ENCODE peak calls at places on chromosomes 13 and 19, in four cellular contexts. I is HepG2, H is GM12878, M is H1. B is an unnamed sample. For H3K36me3, the result is how much of the 10 kb centered on the place peaks cover.

GRCh38 chr13:71290963-71291937 is 575.8 kb downstream of the DACH1 start:
- DNase-seq in I (peak), H (peak), M (no peak), B (no peak)

GRCh38 chr19:45254044-45254531 is 3.0 kb downstream of the MARK4 start:
- DNase-seq in I (no peak), H (no peak), M (no peak), B (no peak)

GRCh38 chr13:24842533-24843278 is 78.7 kb downstream of the RNF17 start:
- DNase-seq in I (no peak), H (no peak), M (no peak), B (no peak)

GRCh38 chr13:111852701-111853100 is 214.2 kb upstream of the SOX1 start:
- DNase-seq in I (no peak), H (no peak), M (peak), B (no peak)

GRCh38 chr13:30743319-30744055 is 8.1 kb downstream of the ALOX5AP start:
- DNase-seq in I (peak), H (no peak), M (no peak), B (no peak)

GRCh38 chr13:110044521-110045200 is 258.3 kb upstream of the IRS2 start:
- DNase-seq in I (no peak), H (no peak), M (no peak), B (peak)

GRCh38 chr13:40120781-40121180 is 465.3 kb downstream of the COG6 start:
- DNase-seq in I (no peak), H (no peak), M (no peak), B (no peak)

GRCh38 chr13:59603646-59604045 is 560.1 kb downstream of the DIAPH3 start:
- DNase-seq in I (no peak), H (no peak), M (no peak), B (no peak)

GRCh38 chr19:12668937-12669271 is 2.3 kb downstream of the WDR83 start:
- DNase-seq in I (peak), H (no peak), M (peak), B (no peak)

GRCh38 chr13:50119593-50119992 is 104.3 kb downstream of the KCNRG start:
- DNase-seq in I (no peak), H (no peak), M (no peak), B (no peak)

GRCh38 chr13:51636349-51636890 is 52.2 kb downstream of the WDFY2 start:
- DNase-seq in I (peak), H (no peak), M (no peak), B (no peak)

GRCh38 chr19:17703823-17704463 is 15.3 kb upstream of the MAP1S start:
- DNase-seq in I (peak), H (no peak), M (peak), B (no peak)

GRCh38 chr19:16824658-16825311 is 4.4 kb upstream of the SIN3B start:
- DNase-seq in I (no peak), H (no peak), M (no peak), B (no peak)

GRCh38 chr19:47210689-47211316 is 20.2 kb downstream of the BBC3 start:
- DNase-seq in I (peak), H (no peak), M (peak), B (no peak)

GRCh38 chr13:47112900-47113299 is 216.0 kb upstream of the HTR2A start:
- DNase-seq in I (no peak), H (no peak), M (no peak), B (no peak)

GRCh38 chr19:54674021-54674617 is 11.3 kb downstream of the LILRB4 start:
- DNase-seq in I (peak), H (no peak), M (no peak), B (no peak)

GRCh38 chr19:58429745-58430144 is 10.2 kb downstream of the ZNF132 start:
- DNase-seq in I (no peak), H (no peak), M (no peak), B (no peak)

DNA sequence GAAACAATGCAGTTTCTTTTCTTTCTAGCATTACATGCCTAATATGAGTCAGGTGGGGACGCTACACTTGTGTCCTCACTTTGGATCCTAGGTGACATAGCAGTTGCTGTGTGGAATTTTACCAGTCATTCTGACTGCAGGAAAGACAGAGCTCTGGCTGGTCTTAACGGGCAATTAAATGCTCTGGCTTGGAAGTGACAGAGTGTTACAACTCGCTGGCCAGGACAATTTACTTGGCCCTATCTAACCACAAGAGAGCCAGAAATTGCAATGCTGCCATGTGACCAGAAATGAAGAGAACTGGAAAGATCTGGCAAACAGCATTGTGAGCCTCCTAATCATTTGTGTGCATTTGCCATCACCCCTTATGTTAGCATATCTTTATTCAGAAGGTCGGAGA is 351.1 kb downstream of the DCT start:
- DNase-seq in I (no peak), H (no peak), M (no peak), B (no peak)
- TF ChIP-seq SUZ12 in I (no peak), H (no peak), M (no peak), B (no peak)

GRCh38 chr13:79194272-79194671 is 211.8 kb downstream of the RBM26 start:
- DNase-seq in I (no peak), H (peak), M (no peak), B (no peak)
- H3K4me3 ChIP-seq in I (no peak), H (peak), M (no peak), B (no peak)

GRCh38 chr19:2121416-2122051 is 24.8 kb downstream of the IZUMO4 start:
- DNase-seq in I (no peak), H (no peak), M (no peak), B (no peak)
- H3K36me3 ChIP-seq in I (under half), H (half or more), M (half or more), B (half or more)

GRCh38 chr13:73880365-73880764 is 253.8 kb downstream of the KLF12 start:
- DNase-seq in I (no peak), H (no peak), M (no peak), B (no peak)
- TF ChIP-seq SUZ12 in I (no peak), H (no peak), M (no peak), B (no peak)

GRCh38 chr19:5360003-5360820 is 19.6 kb upstream of the PTPRS start:
- DNase-seq in I (no peak), H (no peak), M (no peak), B (no peak)

GRCh38 chr19:5357584-5357983 is 17.0 kb upstream of the PTPRS start:
- DNase-seq in I (no peak), H (no peak), M (no peak), B (no peak)

GRCh38 chr19:5358173-5358800 is 17.7 kb upstream of the PTPRS start:
- DNase-seq in I (peak), H (no peak), M (no peak), B (no peak)

GRCh38 chr19:5364674-5365073 is 24.1 kb upstream of the PTPRS start:
- DNase-seq in I (no peak), H (no peak), M (peak), B (no peak)

DNA sequence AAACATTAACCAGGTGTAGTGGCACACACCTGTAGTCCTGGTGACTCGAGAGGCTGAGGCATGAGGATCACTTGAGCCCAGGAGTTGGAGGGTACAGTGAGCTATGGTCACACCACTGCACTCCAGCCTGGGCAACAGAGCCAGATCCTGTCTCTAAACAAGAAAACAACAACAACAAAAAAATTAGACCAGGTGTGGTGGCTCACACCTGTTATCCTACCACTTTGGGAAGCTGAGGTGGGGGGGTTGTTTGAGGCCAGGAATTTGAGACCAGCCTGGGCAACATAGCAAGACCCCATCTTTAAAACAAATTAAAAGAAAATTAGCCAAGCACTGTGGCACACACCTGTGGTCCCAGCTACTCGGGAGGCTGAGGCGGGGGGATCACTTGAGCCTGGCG is 20.8 kb upstream of the PTPRS start:
- DNase-seq in I (no peak), H (no peak), M (no peak), B (no peak)
- H3K4me3 ChIP-seq in I (no peak), H (no peak), M (no peak), B (no peak)

GRCh38 chr19:40323705-40324104 is 24.5 kb downstream of the C19orf47 start:
- DNase-seq in I (no peak), H (no peak), M (no peak), B (no peak)
- H3K36me3 ChIP-seq in I (under half), H (under half), M (under half), B (half or more)

GRCh38 chr19:6945733-6946132 is 58.4 kb downstream of the ADGRE1 start:
- DNase-seq in I (no peak), H (no peak), M (no peak), B (no peak)

GRCh38 chr19:6948884-6949283 is 61.5 kb downstream of the ADGRE1 start:
- DNase-seq in I (no peak), H (no peak), M (no peak), B (no peak)

GRCh38 chr19:6952956-6953355 is 65.6 kb downstream of the ADGRE1 start:
- DNase-seq in I (no peak), H (no peak), M (no peak), B (no peak)

DNA sequence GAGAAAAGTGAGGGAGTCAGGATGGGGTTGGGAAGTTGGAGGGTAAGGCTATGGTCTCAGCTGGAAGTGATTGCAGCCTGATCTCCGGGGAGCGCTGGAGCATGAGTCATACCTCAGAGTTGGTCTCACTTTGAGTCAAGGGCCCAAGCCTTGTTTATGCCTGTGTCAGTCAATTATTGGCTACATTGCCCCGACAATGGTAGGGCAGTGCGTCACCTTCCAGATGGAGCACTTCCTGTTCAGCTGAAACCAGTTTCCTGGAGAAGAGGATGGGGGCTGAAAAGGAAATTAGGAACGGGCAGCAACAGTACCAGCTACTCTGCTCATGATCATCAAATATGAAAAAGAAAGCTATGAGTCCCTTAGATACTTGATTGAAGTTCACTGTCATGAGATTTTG is 60.4 kb downstream of the ADGRE1 start:
- DNase-seq in I (peak), H (peak), M (no peak), B (no peak)
- TF ChIP-seq SUZ12 in I (no peak), H (no peak), M (no peak), B (no peak)

B was measured in NT2/D1.